ENCODE peak calls at places on chromosomes 7 and 10, in four cellular contexts. One of them, this sample, is unnamed.

GRCh38 chr10:19811517-19811916 is 4.7 kb upstream of the PLXDC2 start:
- DNase-seq in ovary: no peak
- DNase-seq in tibial nerve: no peak
- DNase-seq in A549: no peak
- DNase-seq in this sample: peak; percentile 69

GRCh38 chr7:31958216-31958615 is 112.0 kb downstream of the PDE1C start:
- DNase-seq in tibial nerve: no peak
- DNase-seq in ovary: no peak
- DNase-seq in A549: no peak
- DNase-seq in this sample: no peak

GRCh38 chr10:96090463-96090800 is 39.7 kb upstream of the ZNF518A start:
- DNase-seq in tibial nerve: no peak
- DNase-seq in A549: no peak
- DNase-seq in ovary: peak; percentile 30
- DNase-seq in this sample: no peak

GRCh38 chr7:95469850-95470249 is 15.9 kb upstream of the ASB4 start:
- DNase-seq in tibial nerve: no peak
- DNase-seq in A549: peak; percentile 35
- DNase-seq in ovary: no peak
- DNase-seq in this sample: no peak

GRCh38 chr7:151448261-151449252 is 8.6 kb upstream of the CRYGN start:
- DNase-seq in A549: peak; percentile 69
- DNase-seq in tibial nerve: peak; percentile 78
- DNase-seq in ovary: peak; percentile 86
- DNase-seq in this sample: peak; percentile 88

GRCh38 chr10:70651661-70652060 is 20.6 kb upstream of the ADAMTS14 start:
- DNase-seq in tibial nerve: no peak
- DNase-seq in ovary: no peak
- DNase-seq in A549: peak; percentile 40
- DNase-seq in this sample: no peak

GRCh38 chr7:106012935-106013439 is 49.9 kb downstream of the CDHR3 start:
- DNase-seq in A549: no peak
- DNase-seq in ovary: no peak
- DNase-seq in tibial nerve: no peak
- DNase-seq in this sample: no peak

GRCh38 chr10:13272164-13272571 is 27.7 kb downstream of the PHYH start:
- DNase-seq in A549: no peak
- DNase-seq in tibial nerve: peak; percentile 60
- DNase-seq in ovary: peak; percentile 82
- DNase-seq in this sample: peak; percentile 71

GRCh38 chr7:113267885-113268284 is 149.5 kb upstream of the SMIM30 start:
- DNase-seq in A549: no peak
- DNase-seq in ovary: no peak
- DNase-seq in tibial nerve: no peak
- DNase-seq in this sample: no peak

GRCh38 chr10:80272793-80273522 is 16.5 kb downstream of the MAT1A start:
- DNase-seq in A549: peak; percentile 48
- DNase-seq in ovary: no peak
- DNase-seq in tibial nerve: no peak
- DNase-seq in this sample: no peak

GRCh38 chr10:69232252-69232651 is 12.1 kb downstream of the HKDC1 start:
- DNase-seq in tibial nerve: no peak
- DNase-seq in ovary: no peak
- DNase-seq in A549: peak; percentile 86
- DNase-seq in this sample: no peak

GRCh38 chr7:80530136-80530535 is 18.3 kb upstream of the GNAT3 start:
- DNase-seq in A549: no peak
- DNase-seq in ovary: no peak
- DNase-seq in tibial nerve: no peak
- DNase-seq in this sample: no peak

GRCh38 chr7:28358423-28358868 is 53.9 kb upstream of the CREB5 start:
- DNase-seq in ovary: no peak
- DNase-seq in tibial nerve: no peak
- DNase-seq in A549: peak; percentile 61
- DNase-seq in this sample: no peak

GRCh38 chr10:6204341-6205191 is 1.8 kb downstream of the PFKFB3 start:
- DNase-seq in A549: peak; percentile 62
- DNase-seq in tibial nerve: no peak
- DNase-seq in ovary: peak; percentile 79
- DNase-seq in this sample: peak; percentile 86

GRCh38 chr10:97050205-97050745 is 135.5 kb downstream of the SLIT1 start:
- DNase-seq in ovary: no peak
- DNase-seq in A549: no peak
- DNase-seq in tibial nerve: no peak
- DNase-seq in this sample: no peak

GRCh38 chr10:78042752-78043104 is 9.1 kb downstream of the RPS24 start:
- DNase-seq in tibial nerve: no peak
- DNase-seq in A549: no peak
- DNase-seq in ovary: no peak
- DNase-seq in this sample: no peak

GRCh38 chr7:106563466-106564150 is 97.3 kb downstream of the CCDC71L start:
- DNase-seq in tibial nerve: no peak
- DNase-seq in A549: no peak
- DNase-seq in ovary: no peak
- DNase-seq in this sample: no peak

GRCh38 chr7:91720255-91720937 is 160.1 kb downstream of the MTERF1 start:
- DNase-seq in tibial nerve: no peak
- DNase-seq in ovary: no peak
- DNase-seq in A549: no peak
- DNase-seq in this sample: no peak

GRCh38 chr7:44325811-44326241 is 432 bp upstream of the CAMK2B start:
- DNase-seq in tibial nerve: no peak
- DNase-seq in A549: peak; percentile 31
- DNase-seq in ovary: no peak
- DNase-seq in this sample: no peak

GRCh38 chr10:28892818-28893547 is 215.7 kb downstream of the BAMBI start:
- DNase-seq in tibial nerve: no peak
- DNase-seq in A549: no peak
- DNase-seq in ovary: no peak
- DNase-seq in this sample: no peak

GRCh38 chr10:60645928-60646433 is 132.3 kb upstream of the CDK1 start:
- DNase-seq in A549: no peak
- DNase-seq in tibial nerve: no peak
- DNase-seq in ovary: no peak
- DNase-seq in this sample: no peak

GRCh38 chr7:15862016-15862780 is 175.7 kb upstream of the MEOX2 start:
- DNase-seq in ovary: no peak
- DNase-seq in A549: no peak
- DNase-seq in tibial nerve: no peak
- DNase-seq in this sample: no peak

GRCh38 chr7:73504017-73504416 is 18.1 kb downstream of the BAZ1B start:
- DNase-seq in A549: no peak
- DNase-seq in ovary: no peak
- DNase-seq in tibial nerve: no peak
- DNase-seq in this sample: no peak

GRCh38 chr10:69446650-69447151 is 4.6 kb upstream of the TSPAN15 start:
- DNase-seq in ovary: no peak
- DNase-seq in A549: peak; percentile 96
- DNase-seq in tibial nerve: no peak
- DNase-seq in this sample: peak; percentile 42

GRCh38 chr7:150369740-150370501 is 1.3 kb downstream of the REPIN1 start:
- DNase-seq in ovary: no peak
- DNase-seq in tibial nerve: no peak
- DNase-seq in A549: no peak
- DNase-seq in this sample: peak; percentile 59

GRCh38 chr10:100683545-100684127 is 61.7 kb upstream of the PAX2 start:
- DNase-seq in tibial nerve: no peak
- DNase-seq in A549: no peak
- DNase-seq in ovary: no peak
- DNase-seq in this sample: no peak

GRCh38 chr10:13099144-13099665 is 758 bp upstream of the OPTN start:
- DNase-seq in tibial nerve: no peak
- DNase-seq in A549: peak; percentile 84
- DNase-seq in ovary: peak; percentile 62
- DNase-seq in this sample: peak; percentile 77

GRCh38 chr10:77157248-77158019 is 480.2 kb downstream of the KCNMA1 start:
- DNase-seq in tibial nerve: no peak
- DNase-seq in ovary: no peak
- DNase-seq in A549: peak; percentile 18
- DNase-seq in this sample: no peak

GRCh38 chr10:34290412-34291082 is 524.5 kb downstream of the PARD3 start:
- DNase-seq in A549: no peak
- DNase-seq in tibial nerve: no peak
- DNase-seq in ovary: no peak
- DNase-seq in this sample: peak; percentile 89

GRCh38 chr7:14754631-14755030 is 147.9 kb downstream of the DGKB start:
- DNase-seq in tibial nerve: no peak
- DNase-seq in ovary: no peak
- DNase-seq in A549: no peak
- DNase-seq in this sample: no peak

GRCh38 chr7:70554646-70555045 is 577.3 kb upstream of the GALNT17 start:
- DNase-seq in ovary: no peak
- DNase-seq in A549: no peak
- DNase-seq in tibial nerve: no peak
- DNase-seq in this sample: no peak

GRCh38 chr10:35911233-35911632 is 269.1 kb upstream of the FZD8 start:
- DNase-seq in A549: no peak
- DNase-seq in tibial nerve: no peak
- DNase-seq in ovary: no peak
- DNase-seq in this sample: no peak

GRCh38 chr7:76507723-76508406 is 2.5 kb upstream of the UPK3B start:
- DNase-seq in A549: peak; percentile 48
- DNase-seq in ovary: no peak
- DNase-seq in tibial nerve: peak; percentile 43
- DNase-seq in this sample: no peak

GRCh38 chr10:79195091-79195923 is 126.5 kb downstream of the ZMIZ1 start:
- DNase-seq in A549: peak; percentile 88
- DNase-seq in ovary: peak; percentile 90
- DNase-seq in tibial nerve: peak; percentile 83
- DNase-seq in this sample: peak; percentile 95

GRCh38 chr7:135188298-135188984 is 17.9 kb upstream of the CYREN start:
- DNase-seq in tibial nerve: no peak
- DNase-seq in A549: no peak
- DNase-seq in ovary: no peak
- DNase-seq in this sample: no peak

GRCh38 chr7:107201795-107202450 is 33.1 kb downstream of the HBP1 start:
- DNase-seq in A549: peak; percentile 51
- DNase-seq in ovary: no peak
- DNase-seq in tibial nerve: no peak
- DNase-seq in this sample: no peak

GRCh38 chr10:95225136-95225535 is 31.1 kb downstream of the ACSM6 start:
- DNase-seq in A549: no peak
- DNase-seq in ovary: no peak
- DNase-seq in tibial nerve: no peak
- DNase-seq in this sample: no peak

GRCh38 chr10:123381271-123381670 is 227.1 kb downstream of the BUB3 start:
- DNase-seq in A549: no peak
- DNase-seq in tibial nerve: no peak
- DNase-seq in ovary: no peak
- DNase-seq in this sample: no peak

GRCh38 chr7:128739048-128739962 is at the start of gene CALU:
- DNase-seq in A549: peak; percentile 95
- DNase-seq in tibial nerve: peak; percentile 93
- DNase-seq in ovary: peak; percentile 97
- DNase-seq in this sample: peak; percentile 99
- TF ChIP-seq POLR2A in A549: peak; percentile 73
- TF ChIP-seq POLR2A in tibial nerve: peak; percentile 89
- TF ChIP-seq POLR2A in ovary: peak; percentile 88
- TF ChIP-seq POLR2A in this sample: peak; percentile 95

DNA sequence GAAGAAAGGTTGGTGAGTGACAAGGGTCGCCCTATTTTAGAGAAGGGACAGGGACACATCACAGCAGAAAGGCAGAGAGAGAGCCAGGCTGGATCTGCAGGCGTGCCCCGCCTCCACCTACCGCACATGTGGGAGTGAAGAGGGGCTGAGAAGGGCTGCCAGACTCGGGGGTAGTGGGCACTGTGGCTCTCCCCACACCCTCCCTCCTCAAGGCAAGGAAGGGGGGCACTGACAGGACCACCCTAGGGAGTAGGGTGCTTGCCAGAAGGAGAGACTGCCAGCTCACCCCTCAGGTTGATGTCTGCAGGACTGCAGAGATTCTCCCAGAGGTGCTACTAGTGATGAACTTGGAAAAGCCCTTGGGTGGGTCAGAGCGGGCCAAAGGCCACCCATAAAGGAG is 62.8 kb upstream of the ZRANB1 start:
- DNase-seq in A549: no peak
- DNase-seq in ovary: no peak
- DNase-seq in tibial nerve: no peak
- DNase-seq in this sample: no peak
- TF ChIP-seq EP300 in A549: no peak
- TF ChIP-seq EP300 in ovary: no peak
- TF ChIP-seq EP300 in tibial nerve: no peak
- TF ChIP-seq EP300 in this sample: no peak

GRCh38 chr7:78769551-78770101 is 683.8 kb downstream of the MAGI2 start:
- DNase-seq in tibial nerve: no peak
- DNase-seq in A549: no peak
- DNase-seq in ovary: no peak
- DNase-seq in this sample: no peak
- H3K4me3 ChIP-seq in tibial nerve: peak overlapping the region; percentile 47
- H3K4me3 ChIP-seq in A549: no peak overlapping the region
- H3K4me3 ChIP-seq in ovary: peak overlapping the region; percentile 10
- H3K4me3 ChIP-seq in this sample: peak overlapping the region; percentile 33

DNA sequence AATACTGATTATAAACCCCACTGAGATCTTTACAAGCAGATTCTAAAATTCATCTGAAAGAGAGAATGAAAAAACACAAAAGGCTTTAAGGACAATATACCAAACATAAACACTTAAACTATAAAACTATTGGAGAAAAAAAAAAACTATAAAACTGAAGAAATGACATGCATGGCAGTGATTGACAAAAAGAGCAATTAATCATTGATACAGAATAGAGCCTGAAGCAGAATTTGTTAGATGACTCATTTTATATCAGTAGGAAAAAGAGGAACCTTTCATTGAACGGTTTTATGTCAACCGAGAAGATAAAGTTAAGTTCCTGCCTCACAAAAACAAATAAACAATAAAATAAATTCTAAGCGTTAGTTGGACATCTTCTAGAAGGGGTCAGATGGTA is 23.3 kb downstream of the NPY start:
- DNase-seq in ovary: no peak
- DNase-seq in tibial nerve: no peak
- DNase-seq in A549: no peak
- DNase-seq in this sample: no peak
- TF ChIP-seq POLR2A in ovary: no peak
- TF ChIP-seq POLR2A in tibial nerve: no peak
- TF ChIP-seq POLR2A in A549: no peak
- TF ChIP-seq POLR2A in this sample: no peak

DNA sequence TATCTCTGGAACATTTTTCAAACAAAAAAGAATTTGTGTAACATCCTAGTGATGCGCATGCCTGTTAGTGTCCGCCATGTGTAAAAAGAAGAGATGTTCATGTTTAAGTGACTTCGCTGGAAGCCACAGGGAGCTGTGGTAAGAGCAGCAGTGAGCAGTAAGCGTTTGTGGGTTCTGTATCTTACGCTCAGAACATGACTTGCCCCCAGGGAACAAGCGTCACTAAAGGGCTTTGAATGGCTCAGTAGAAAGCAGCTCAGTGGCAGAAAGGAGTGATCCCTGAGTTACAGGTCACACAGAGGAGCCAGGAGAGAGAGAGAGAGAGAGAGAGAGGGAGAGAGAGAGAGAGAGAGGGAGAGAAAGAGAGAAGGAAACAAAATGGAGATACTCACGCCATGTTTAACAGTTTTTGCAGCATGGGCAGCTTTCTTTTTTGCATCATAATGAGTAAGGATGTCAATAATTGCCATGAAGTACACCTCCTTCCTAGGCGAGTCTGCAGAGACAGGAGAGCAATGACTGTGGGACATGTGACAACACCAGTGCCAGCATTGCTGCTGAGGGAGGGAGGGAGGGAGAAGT is 174.7 kb downstream of the PIP4K2A start:
- DNase-seq in A549: no peak
- DNase-seq in tibial nerve: no peak
- DNase-seq in ovary: no peak
- DNase-seq in this sample: no peak
- TF ChIP-seq EP300 in A549: no peak
- TF ChIP-seq EP300 in tibial nerve: no peak
- TF ChIP-seq EP300 in ovary: no peak
- TF ChIP-seq EP300 in this sample: no peak